ENCODE peak calls at places on chromosomes 3 and 15, in four cellular contexts. I is anterior cingulate cortex, T is NCI-H146, Q is amniotic stem cell. L is an unnamed sample.
A peak's percentile ranks its signal among the peaks of the same experiment; 100 is the strongest.

GRCh38 chr15:29097168-29097567 is 172.5 kb downstream of the NSMCE3 start:
- DNase-seq in I (no peak), T (no peak), Q (no peak), L (no peak)

GRCh38 chr15:74207652-74208440 is 5.3 kb upstream of the STRA6 start:
- DNase-seq in I (no peak), T (no peak), Q (no peak), L (no peak)

GRCh38 chr3:16064660-16065414 is 109.6 kb upstream of the GALNT15 start:
- DNase-seq in I (peak; percentile 76), T (no peak), Q (peak; percentile 61), L (peak; percentile 61)

GRCh38 chr15:64532921-64533320 is 72.5 kb downstream of the ZNF609 start:
- DNase-seq in I (no peak), T (no peak), Q (no peak), L (no peak)

GRCh38 chr3:123459867-123460266 is 11.0 kb upstream of the ADCY5 start:
- DNase-seq in I (no peak), T (no peak), Q (no peak), L (no peak)

GRCh38 chr3:27724459-27725197 is 2.5 kb upstream of the EOMES start:
- DNase-seq in I (no peak), T (no peak), Q (no peak), L (no peak)

GRCh38 chr3:135918600-135918999 is 46.9 kb upstream of the PPP2R3A start:
- DNase-seq in I (no peak), T (no peak), Q (peak; percentile 14), L (no peak)

GRCh38 chr3:193805448-193805847 is 212.4 kb downstream of the OPA1 start:
- DNase-seq in I (no peak), T (peak; percentile 98), Q (no peak), L (no peak)

GRCh38 chr3:183114779-183115178 is 15.5 kb upstream of the MCCC1 start:
- DNase-seq in I (no peak), T (peak; percentile 67), Q (no peak), L (no peak)

GRCh38 chr3:117874904-117875874 is 1159.5 kb downstream of the IGSF11 start:
- DNase-seq in I (no peak), T (no peak), Q (no peak), L (no peak)

GRCh38 chr3:146250449-146251382 is at the start of gene PLSCR4:
- DNase-seq in I (no peak), T (peak; percentile 60), Q (no peak), L (peak; percentile 23)

GRCh38 chr3:3799173-3800075 is at the start of gene LRRN1:
- DNase-seq in I (peak; percentile 61), T (peak; percentile 86), Q (no peak), L (no peak)

GRCh38 chr15:32651229-32651837 is 9.8 kb downstream of the SCG5 start:
- DNase-seq in I (peak; percentile 5), T (peak; percentile 26), Q (peak; percentile 50), L (no peak)

GRCh38 chr15:90744759-90745402 is 27.7 kb downstream of the BLM start:
- DNase-seq in I (no peak), T (no peak), Q (no peak), L (no peak)

GRCh38 chr3:41808618-41809017 is 153.3 kb downstream of the ULK4 start:
- DNase-seq in I (no peak), T (no peak), Q (no peak), L (no peak)

GRCh38 chr3:197026481-197026866 is 3.1 kb downstream of the MELTF start:
- DNase-seq in I (no peak), T (no peak), Q (no peak), L (no peak)

GRCh38 chr3:168073842-168074311 is 21.8 kb downstream of the GOLIM4 start:
- DNase-seq in I (no peak), T (no peak), Q (no peak), L (no peak)

L was measured in thoracic aorta.